ENCODE peak calls at places on chromosomes 13 and 19, in ten cellular contexts. B, N, W, I, J, Z, A, T, V and H are unnamed samples. For H3K27me3, the result is how much of the 10 kb centered on the place peaks cover.

GRCh38 chr19:1794424-1795185 is 17.5 kb downstream of the ATP8B3 start:
- DNase-seq in B (no peak), Z (no peak), A (no peak), I (no peak), N (no peak), V (no peak), T (no peak), W (no peak), J (no peak), H (no peak)

GRCh38 chr19:15107056-15108010 is at the start of gene SYDE1:
- DNase-seq in N (peak), I (peak), V (peak), J (peak), Z (peak), A (no peak), W (peak), B (peak), T (no peak), H (no peak)

GRCh38 chr13:100214886-100215285 is 126.0 kb downstream of the PCCA start:
- DNase-seq in N (no peak), Z (no peak), W (no peak), T (peak), I (no peak), A (no peak), J (no peak), V (no peak), B (no peak), H (no peak)

GRCh38 chr13:91162180-91162579 is 185.3 kb upstream of the MIR17HG start:
- DNase-seq in Z (no peak), T (no peak), N (no peak), A (no peak), W (no peak), V (no peak), B (no peak), I (no peak), J (no peak), H (no peak)

GRCh38 chr19:44851427-44851826 is 5.3 kb downstream of the NECTIN2 start:
- DNase-seq in N (no peak), I (no peak), A (no peak), B (no peak), T (no peak), Z (no peak), V (no peak), J (no peak), W (no peak), H (no peak)

GRCh38 chr13:51249254-51249653 is 27.1 kb downstream of the FAM124A start:
- DNase-seq in N (no peak), T (no peak), A (no peak), V (no peak), Z (no peak), J (no peak), I (no peak), W (no peak), B (no peak), H (no peak)

GRCh38 chr19:4052114-4052992 is 14.3 kb downstream of the ZBTB7A start:
- DNase-seq in W (no peak), Z (peak), I (peak), B (no peak), V (peak), N (no peak), A (peak), J (peak), T (no peak), H (no peak)

GRCh38 chr13:51158365-51158764 is 47.3 kb upstream of the C13orf42 start:
- DNase-seq in A (no peak), I (no peak), V (no peak), J (no peak), W (peak), N (no peak), B (no peak), T (no peak), Z (no peak), H (no peak)

GRCh38 chr19:23071087-23071511 is 45.7 kb upstream of the ZNF730 start:
- DNase-seq in B (peak), T (peak), Z (peak), N (peak), A (peak), J (no peak), V (peak), I (peak), W (no peak), H (no peak)

GRCh38 chr13:53144826-53145225 is 116.2 kb downstream of the OLFM4 start:
- DNase-seq in W (no peak), J (no peak), N (no peak), B (no peak), I (no peak), V (no peak), Z (no peak), A (no peak), T (no peak), H (no peak)

GRCh38 chr13:54317722-54318121 is 1289.1 kb downstream of the OLFM4 start:
- DNase-seq in Z (no peak), B (no peak), J (no peak), T (no peak), W (no peak), V (no peak), I (no peak), N (no peak), A (no peak), H (no peak)

GRCh38 chr13:76693086-76693485 is 193.1 kb downstream of the KCTD12 start:
- DNase-seq in Z (no peak), N (no peak), V (no peak), W (no peak), B (no peak), T (no peak), J (no peak), I (no peak), A (no peak), H (no peak)

GRCh38 chr13:102693250-102693649 is 1.6 kb downstream of the METTL21C start:
- DNase-seq in Z (no peak), T (no peak), A (no peak), N (no peak), B (no peak), V (no peak), I (no peak), J (no peak), W (no peak), H (no peak)

GRCh38 chr19:6720369-6721112 is at the start of gene C3:
- DNase-seq in Z (peak), A (no peak), T (no peak), N (peak), J (peak), B (peak), I (peak), V (peak), W (no peak), H (no peak)

DNA sequence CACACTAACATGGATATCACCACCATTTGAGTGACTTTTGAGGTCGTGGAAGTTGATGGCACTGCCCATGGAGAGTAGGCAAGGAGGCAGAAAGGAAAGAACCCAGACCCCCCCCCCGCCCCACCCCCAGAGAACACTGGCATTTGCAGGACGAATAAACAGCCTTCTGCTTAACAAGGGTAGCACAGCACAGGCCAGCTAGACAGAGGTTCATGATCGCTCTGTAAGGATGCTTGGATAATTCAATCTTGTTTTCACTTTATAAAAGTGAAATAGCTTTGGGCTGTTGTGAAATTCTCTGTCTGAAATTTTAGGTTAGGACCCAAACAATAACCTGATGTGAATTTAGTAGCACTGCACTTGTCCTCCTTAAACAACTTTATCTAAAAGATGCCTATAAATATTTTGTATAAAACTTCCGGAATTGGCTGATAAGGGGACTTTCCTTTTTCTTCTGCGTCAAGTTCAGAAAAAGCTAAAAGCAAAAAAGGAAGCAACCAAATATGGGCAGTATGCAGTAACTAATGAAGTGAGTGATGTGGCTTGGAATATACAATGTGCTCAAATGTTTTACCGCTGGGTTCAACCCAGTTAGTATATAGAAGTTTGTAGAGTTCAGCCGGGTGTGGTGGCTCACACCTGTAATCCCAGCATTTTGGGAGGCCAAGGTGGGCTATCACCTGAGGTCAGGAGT is 163.7 kb downstream of the SHISA2 start:
- DNase-seq in V (no peak), N (no peak), I (no peak), T (no peak), B (no peak), W (no peak), A (no peak), Z (no peak), J (no peak), H (no peak)
- H3K27me3 ChIP-seq in V (under half), N (under half), I (under half), T (under half), B (under half), W (under half), A (under half), Z (under half), J (under half), H (under half)

GRCh38 chr19:10256551-10256950 is 4.5 kb downstream of the MRPL4 start:
- DNase-seq in J (no peak), B (no peak), A (no peak), V (no peak), T (no peak), I (no peak), W (no peak), Z (no peak), N (no peak), H (no peak)

GRCh38 chr19:10251792-10252694 is at the start of gene MRPL4:
- DNase-seq in B (peak), J (peak), A (peak), I (peak), W (peak), V (peak), Z (peak), N (peak), T (peak), H (peak)

GRCh38 chr19:10254244-10254643 is 2.2 kb downstream of the MRPL4 start:
- DNase-seq in I (no peak), Z (no peak), A (no peak), V (no peak), N (no peak), B (no peak), J (no peak), W (no peak), T (no peak), H (no peak)

GRCh38 chr19:10255358-10255757 is 3.3 kb downstream of the MRPL4 start:
- DNase-seq in W (no peak), V (no peak), B (no peak), T (no peak), I (no peak), Z (no peak), N (no peak), J (no peak), A (no peak), H (no peak)

DNA sequence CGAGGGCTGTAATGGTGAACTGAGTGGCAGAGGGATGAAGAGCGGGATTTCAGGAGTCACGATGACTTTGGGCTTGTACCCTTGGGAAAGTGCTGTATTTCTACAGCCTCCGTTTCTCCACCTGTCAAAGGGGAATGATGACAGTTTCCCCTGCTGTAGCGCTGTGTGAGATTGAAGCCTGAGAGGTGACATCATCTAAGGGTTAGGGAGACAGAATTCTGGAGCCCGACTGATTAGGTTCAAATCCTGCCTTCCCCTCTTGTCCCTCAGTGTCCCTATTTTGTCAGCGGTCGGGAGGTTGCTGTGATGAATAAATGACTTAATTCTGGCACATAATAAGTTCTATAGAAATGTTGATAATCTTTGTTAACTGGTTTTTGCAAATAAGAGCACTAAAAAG is 693 bp downstream of the MRPL4 start:
- DNase-seq in N (no peak), Z (no peak), I (no peak), V (no peak), A (no peak), J (no peak), W (no peak), B (no peak), T (no peak), H (no peak)
- H3K27ac ChIP-seq in N (peak), Z (no peak), I (peak), V (peak), A (peak), J (peak), W (no peak), B (peak), T (no peak), H (no peak)

GRCh38 chr13:94972262-94972661 is 259.9 kb upstream of the SOX21 start:
- DNase-seq in B (no peak), W (no peak), N (no peak), J (no peak), V (no peak), Z (no peak), T (no peak), A (no peak), I (no peak), H (no peak)

GRCh38 chr13:94967183-94968039 is 255.1 kb upstream of the SOX21 start:
- DNase-seq in W (peak), A (no peak), V (no peak), J (peak), T (no peak), N (peak), I (peak), B (no peak), Z (no peak), H (no peak)

GRCh38 chr13:94968040-94968756 is 255.9 kb upstream of the SOX21 start:
- DNase-seq in T (no peak), N (peak), J (peak), B (no peak), A (no peak), V (no peak), I (no peak), W (peak), Z (no peak), H (no peak)

GRCh38 chr13:94968757-94969086 is 256.4 kb upstream of the SOX21 start:
- DNase-seq in T (no peak), W (no peak), Z (no peak), N (no peak), V (no peak), I (no peak), J (no peak), A (no peak), B (no peak), H (no peak)

DNA sequence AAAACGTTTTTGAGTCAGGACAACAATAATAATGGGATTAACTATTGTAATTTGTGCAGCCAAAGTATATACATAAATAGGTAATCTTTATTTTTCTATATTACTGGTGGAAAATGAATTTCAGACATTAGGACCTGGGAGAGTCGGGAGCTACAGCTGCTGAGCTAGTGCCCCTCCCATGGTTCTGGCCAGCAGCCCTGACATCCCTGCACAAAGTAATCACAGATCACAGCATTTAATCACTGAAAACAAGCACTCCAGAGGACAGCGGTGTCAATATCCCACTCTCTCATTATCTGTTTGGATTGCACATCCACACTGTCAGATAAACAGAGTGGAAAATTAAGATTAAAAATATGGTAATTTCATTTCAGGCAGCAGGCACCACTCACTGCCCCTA is 254.0 kb upstream of the SOX21 start:
- DNase-seq in T (no peak), J (no peak), B (no peak), I (no peak), N (no peak), V (no peak), W (no peak), A (no peak), Z (no peak), H (no peak)
- H3K27me3 ChIP-seq in T (under half), J (half or more), B (half or more), I (half or more), N (under half), V (under half), W (under half), A (under half), Z (under half), H (under half)

DNA sequence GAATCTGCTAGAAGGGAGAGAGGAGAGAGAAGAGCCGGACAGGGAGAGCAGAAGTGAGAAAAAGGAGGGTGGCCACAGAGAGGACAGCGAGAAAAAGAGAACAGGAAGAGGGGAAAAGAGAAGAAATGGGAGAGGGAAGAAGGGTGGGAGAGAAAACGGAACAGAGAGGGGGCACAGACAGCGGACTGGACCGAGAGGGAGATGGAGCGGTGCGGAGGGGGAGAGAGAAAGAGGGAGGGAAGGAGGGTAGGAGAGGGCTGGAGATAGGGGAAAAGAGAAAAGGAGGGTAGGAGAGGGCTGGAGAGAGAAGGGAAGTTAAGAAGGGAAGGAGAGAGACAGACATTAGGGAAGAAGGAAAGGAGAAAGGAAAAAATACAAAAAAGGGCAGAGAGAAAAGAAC is 12.1 kb upstream of the GARIN5A start:
- DNase-seq in Z (peak), T (no peak), V (no peak), N (no peak), J (no peak), A (no peak), I (no peak), W (no peak), B (no peak), H (no peak)
- H3K27ac ChIP-seq in Z (no peak), T (no peak), V (no peak), N (no peak), J (no peak), A (no peak), I (peak), W (no peak), B (no peak), H (no peak)

GRCh38 chr19:40599331-40600085 is 1.7 kb upstream of the LTBP4 start:
- DNase-seq in T (no peak), I (no peak), V (no peak), W (no peak), Z (peak), A (no peak), B (no peak), N (peak), J (no peak), H (no peak)

GRCh38 chr19:40597329-40597838 is 3.8 kb upstream of the LTBP4 start:
- DNase-seq in Z (no peak), B (no peak), W (no peak), N (no peak), J (no peak), A (no peak), V (no peak), T (no peak), I (no peak), H (no peak)

GRCh38 chr19:40596608-40597328 is 4.4 kb upstream of the LTBP4 start:
- DNase-seq in W (peak), A (peak), V (no peak), I (peak), Z (peak), B (peak), N (peak), T (no peak), J (peak), H (no peak)

GRCh38 chr19:40598918-40599307 is 2.3 kb upstream of the LTBP4 start:
- DNase-seq in N (peak), B (no peak), A (no peak), Z (no peak), W (no peak), V (no peak), J (no peak), T (no peak), I (no peak), H (no peak)

GRCh38 chr19:40598121-40598917 is 2.9 kb upstream of the LTBP4 start:
- DNase-seq in B (peak), J (peak), T (peak), W (peak), Z (peak), N (peak), I (peak), V (peak), A (peak), H (no peak)
- H3K27me3 ChIP-seq in B (under half), J (under half), T (under half), W (under half), Z (under half), N (under half), I (under half), V (under half), A (under half), H (under half)

GRCh38 chr19:42335374-42335936 is 10.0 kb downstream of the MEGF8 start:
- DNase-seq in I (no peak), N (no peak), T (no peak), J (no peak), B (no peak), A (no peak), Z (no peak), V (no peak), W (no peak), H (no peak)
- H3K27ac ChIP-seq in I (no peak), N (no peak), T (no peak), J (no peak), B (no peak), A (no peak), Z (no peak), V (no peak), W (no peak), H (no peak)

GRCh38 chr13:20127563-20128458 is 33.0 kb downstream of the GJA3 start:
- DNase-seq in J (peak), N (peak), V (peak), A (peak), I (peak), W (peak), B (peak), Z (peak), T (no peak), H (no peak)
- H3K27me3 ChIP-seq in J (under half), N (under half), V (under half), A (under half), I (under half), W (under half), B (under half), Z (under half), T (under half), H (under half)

GRCh38 chr19:54390942-54391577 is 24.2 kb upstream of the TTYH1 start:
- DNase-seq in A (peak), Z (no peak), V (no peak), W (peak), B (no peak), J (peak), T (peak), I (no peak), N (peak), H (peak)
- H3K27ac ChIP-seq in A (no peak), Z (no peak), V (no peak), W (no peak), B (no peak), J (no peak), T (no peak), I (no peak), N (no peak), H (no peak)